ENCODE peak calls at places on chromosomes 11 and 22, in ten cellular contexts. R is DND-41, J is psoas muscle, T is thoracic aorta, Q is H9, D is adrenal gland, B is upper lobe of right lung, H is BE2C, Y is body of pancreas, C is endothelial cell of umbilical vein. I is an unnamed sample. For H3K4me1, the result is how much of the 10 kb centered on the place peaks cover.

GRCh38 chr22:29152045-29152380 is 53.7 kb upstream of the EMID1 start:
- DNase-seq in Q (peak), D (no peak), R (no peak), H (no peak), J (no peak), Y (no peak), C (no peak), T (no peak), B (peak), I (no peak)

GRCh38 chr11:107780136-107780535 is 68.3 kb upstream of the SLN start:
- DNase-seq in H (no peak), C (no peak), Q (no peak), B (no peak), D (no peak), R (no peak), T (no peak), J (no peak), Y (no peak), I (no peak)

GRCh38 chr11:126339073-126339865 is 16.2 kb upstream of the ST3GAL4 start:
- DNase-seq in Q (no peak), T (no peak), B (peak), J (no peak), Y (no peak), C (no peak), R (no peak), D (peak), H (no peak), I (no peak)

GRCh38 chr11:57131080-57131790 is 50.5 kb upstream of the LRRC55 start:
- DNase-seq in C (peak), R (no peak), D (peak), T (no peak), Y (peak), H (peak), B (no peak), Q (peak), J (peak), I (no peak)

GRCh38 chr22:50526849-50527801 is 1.7 kb upstream of the SCO2 start:
- DNase-seq in D (peak), B (peak), H (peak), T (no peak), R (peak), Y (no peak), Q (peak), J (peak), C (no peak), I (no peak)

GRCh38 chr11:102252339-102252891 is 64.9 kb upstream of the BIRC3 start:
- DNase-seq in H (no peak), Q (no peak), T (no peak), J (no peak), C (no peak), R (no peak), Y (no peak), B (no peak), D (no peak), I (peak)

GRCh38 chr22:42803454-42803853 is 53.6 kb downstream of the ARFGAP3 start:
- DNase-seq in B (no peak), T (no peak), J (peak), D (peak), H (peak), C (no peak), Y (peak), Q (peak), R (no peak), I (no peak)

GRCh38 chr22:50325444-50326224 is 1.2 kb downstream of the DENND6B start:
- DNase-seq in T (no peak), D (no peak), J (no peak), Y (no peak), R (no peak), Q (no peak), H (no peak), C (no peak), B (no peak), I (no peak)

GRCh38 chr11:19702620-19703019 is 10.0 kb upstream of the NAV2 start:
- DNase-seq in D (no peak), R (no peak), H (no peak), C (no peak), Q (no peak), Y (no peak), B (no peak), J (no peak), T (no peak), I (no peak)

GRCh38 chr11:123587559-123587958 is 66.9 kb downstream of the SCN3B start:
- DNase-seq in J (no peak), T (no peak), C (no peak), D (no peak), H (no peak), Y (no peak), R (no peak), Q (no peak), B (no peak), I (no peak)

GRCh38 chr11:58776891-58777451 is 45.2 kb upstream of the GLYAT start:
- DNase-seq in D (peak), Y (no peak), C (no peak), Q (no peak), J (no peak), H (no peak), B (no peak), T (no peak), R (no peak), I (no peak)

GRCh38 chr22:20922141-20922751 is 5.0 kb downstream of the CRKL start:
- DNase-seq in Q (no peak), D (no peak), B (no peak), R (no peak), H (no peak), J (no peak), T (no peak), C (no peak), Y (no peak), I (no peak)

GRCh38 chr11:75420224-75421034 is 12.6 kb downstream of the KLHL35 start:
- DNase-seq in R (no peak), H (no peak), Y (no peak), Q (no peak), J (no peak), B (no peak), D (no peak), C (no peak), T (no peak), I (no peak)

GRCh38 chr11:111777094-111778046 is 11.2 kb upstream of the PPP2R1B start:
- DNase-seq in H (peak), R (peak), C (peak), J (no peak), B (no peak), T (no peak), D (peak), Y (no peak), Q (no peak), I (peak)

GRCh38 chr11:45652781-45653180 is 12.6 kb downstream of the CHST1 start:
- DNase-seq in Y (no peak), H (no peak), Q (peak), B (peak), J (no peak), T (no peak), D (no peak), C (no peak), R (no peak), I (peak)

GRCh38 chr11:47514825-47515647 is 37.9 kb downstream of the CELF1 start:
- DNase-seq in Q (peak), H (no peak), Y (no peak), R (no peak), C (peak), T (no peak), D (peak), B (no peak), J (no peak), I (peak)

GRCh38 chr11:2526808-2527381 is 82.1 kb downstream of the KCNQ1 start:
- DNase-seq in H (peak), B (peak), Q (peak), D (peak), T (no peak), C (no peak), R (no peak), Y (peak), J (peak), I (no peak)

GRCh38 chr11:5605849-5606248 is 9.4 kb downstream of the TRIM6 start:
- DNase-seq in R (no peak), C (no peak), Q (no peak), T (peak), Y (no peak), J (no peak), H (no peak), B (no peak), D (peak), I (peak)

GRCh38 chr22:44330727-44331660 is 18.2 kb upstream of the SHISAL1 start:
- DNase-seq in H (no peak), T (no peak), Q (peak), J (no peak), R (no peak), Y (no peak), C (no peak), D (no peak), B (no peak), I (no peak)

GRCh38 chr11:124717786-124718634 is 21.7 kb upstream of the NRGN start:
- DNase-seq in D (no peak), Y (no peak), J (peak), C (peak), T (no peak), B (peak), H (peak), R (peak), Q (peak), I (peak)

GRCh38 chr11:8192016-8192895 is 23.4 kb upstream of the RIC3 start:
- DNase-seq in B (no peak), C (peak), J (peak), H (peak), T (no peak), R (peak), Y (peak), D (peak), Q (peak), I (peak)

GRCh38 chr11:119056397-119056999 is 507 bp downstream of the HYOU1 start:
- DNase-seq in Y (peak), B (peak), T (no peak), H (peak), D (peak), R (peak), C (no peak), Q (peak), J (no peak), I (no peak)

GRCh38 chr11:110078923-110079544 is 14.2 kb upstream of the ZC3H12C start:
- DNase-seq in J (no peak), H (no peak), C (no peak), B (no peak), T (no peak), Y (no peak), D (peak), Q (no peak), R (no peak), I (no peak)

GRCh38 chr11:10459029-10459970 is 4.2 kb downstream of the AMPD3 start:
- DNase-seq in T (no peak), B (no peak), R (peak), J (no peak), C (no peak), Y (no peak), H (no peak), D (peak), Q (peak), I (no peak)

GRCh38 chr22:27416553-27417427 is 384.8 kb downstream of the MN1 start:
- DNase-seq in J (no peak), Y (no peak), T (no peak), Q (peak), H (no peak), B (no peak), D (no peak), C (peak), R (no peak), I (peak)

GRCh38 chr11:34586655-34587281 is 34.1 kb upstream of the EHF start:
- DNase-seq in Y (no peak), D (no peak), C (no peak), T (no peak), Q (no peak), H (no peak), B (no peak), R (no peak), J (no peak), I (no peak)

GRCh38 chr11:124638500-124638899 is 15.8 kb downstream of the TBRG1 start:
- DNase-seq in C (no peak), B (no peak), D (no peak), R (no peak), T (no peak), J (no peak), Y (no peak), H (no peak), Q (no peak), I (no peak)

GRCh38 chr22:49934144-49934890 is 15.9 kb downstream of the CRELD2 start:
- DNase-seq in Q (no peak), R (no peak), B (peak), H (no peak), D (peak), C (no peak), Y (peak), J (peak), T (no peak), I (peak)

GRCh38 chr11:6738590-6738989 is 33.2 kb downstream of the OR2AG2 start:
- DNase-seq in C (no peak), T (no peak), R (no peak), B (no peak), Y (no peak), Q (no peak), H (no peak), J (no peak), D (no peak), I (no peak)

GRCh38 chr11:65491614-65492386 is 7.0 kb upstream of the MALAT1 start:
- DNase-seq in T (peak), H (peak), B (peak), Y (peak), C (peak), D (peak), Q (peak), J (peak), R (no peak), I (peak)

GRCh38 chr11:65492637-65493366 is 6.0 kb upstream of the MALAT1 start:
- DNase-seq in C (peak), H (no peak), Y (no peak), R (no peak), T (peak), Q (no peak), J (peak), B (peak), D (peak), I (peak)

GRCh38 chr11:65489706-65490310 is 9.0 kb upstream of the MALAT1 start:
- DNase-seq in Y (no peak), Q (peak), C (peak), T (no peak), H (no peak), B (peak), R (no peak), J (peak), D (peak), I (peak)

GRCh38 chr11:65492387-65492636 is 6.5 kb upstream of the MALAT1 start:
- DNase-seq in D (no peak), R (no peak), T (no peak), Q (no peak), B (no peak), C (no peak), H (no peak), Y (no peak), J (no peak), I (no peak)

GRCh38 chr11:65491163-65491465 is 7.7 kb upstream of the MALAT1 start:
- DNase-seq in T (no peak), J (no peak), Y (no peak), B (no peak), D (no peak), R (no peak), H (no peak), C (peak), Q (no peak), I (no peak)
- H3K4me1 ChIP-seq in T (half or more), J (half or more), Y (half or more), B (half or more), D (half or more), R (under half), H (half or more), C (half or more), Q (under half), I (half or more)

DNA sequence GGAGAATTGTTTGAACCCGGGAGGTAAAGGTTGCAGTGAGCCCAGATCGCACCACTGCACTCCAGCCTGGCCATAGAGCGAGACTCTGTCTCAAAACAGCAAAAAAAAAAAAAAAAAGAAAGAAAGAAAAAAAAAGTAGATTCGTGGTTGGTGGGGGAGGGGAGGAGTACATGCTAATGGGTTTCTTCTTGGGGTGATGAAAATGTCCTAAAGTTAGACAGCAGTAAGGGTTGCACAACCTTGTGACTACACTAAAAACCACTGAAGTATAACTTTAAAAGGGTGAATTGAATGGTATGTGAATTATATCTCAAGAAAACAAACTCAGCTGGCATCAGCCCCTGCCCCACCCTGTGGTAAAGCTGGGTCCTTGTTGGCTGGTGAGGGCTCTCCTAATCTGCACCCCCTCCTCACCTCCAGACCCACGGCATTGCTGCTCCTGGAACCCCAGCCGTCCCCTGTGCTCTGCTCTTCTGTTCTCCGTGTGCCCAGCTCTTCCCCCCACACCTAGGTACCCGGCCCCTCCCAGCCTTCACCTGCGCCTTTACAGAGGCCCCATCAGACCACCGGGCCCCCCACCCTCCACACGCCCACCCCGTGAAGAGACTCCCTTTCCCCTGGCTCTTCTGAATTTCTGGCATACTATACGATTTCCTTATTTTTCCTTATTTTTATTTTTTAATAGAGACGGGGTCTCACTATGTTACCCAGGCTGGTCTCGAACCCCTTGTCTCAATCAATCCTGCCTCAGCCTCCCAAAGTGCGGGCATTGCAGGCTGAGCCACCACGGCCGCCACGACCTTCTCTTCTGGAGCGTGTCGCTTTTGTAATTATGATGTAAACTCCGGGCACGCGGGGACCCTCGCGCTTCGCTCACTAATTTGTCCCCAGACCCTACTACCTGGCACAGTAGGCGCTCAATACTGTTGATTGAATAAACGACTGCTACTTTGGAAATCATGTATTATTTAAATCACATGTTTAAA is 927 bp upstream of the FADD start:
- DNase-seq in C (no peak), Q (no peak), R (no peak), B (no peak), Y (no peak), J (no peak), H (no peak), D (no peak), T (no peak), I (no peak)
- TF ChIP-seq CTCF in C (no peak), Q (no peak), R (no peak), B (no peak), Y (no peak), J (no peak), H (no peak), D (no peak), T (no peak), I (no peak)

GRCh38 chr11:78420255-78420764 is 2.7 kb upstream of the GAB2 start:
- DNase-seq in Y (peak), C (peak), Q (peak), D (peak), R (peak), J (peak), H (peak), T (no peak), B (peak), I (peak)

GRCh38 chr11:78420796-78421209 is 3.2 kb upstream of the GAB2 start:
- DNase-seq in Q (no peak), J (peak), D (peak), Y (no peak), H (peak), C (peak), T (peak), R (peak), B (peak), I (peak)

GRCh38 chr11:78418584-78419211 is 1.1 kb upstream of the GAB2 start:
- DNase-seq in B (no peak), Y (no peak), R (no peak), J (no peak), T (no peak), D (no peak), H (no peak), C (peak), Q (no peak), I (no peak)

GRCh38 chr11:78417888-78418583 is 416 bp upstream of the GAB2 start:
- DNase-seq in Y (peak), H (peak), J (peak), B (peak), R (peak), T (no peak), D (peak), Q (peak), C (peak), I (peak)

DNA sequence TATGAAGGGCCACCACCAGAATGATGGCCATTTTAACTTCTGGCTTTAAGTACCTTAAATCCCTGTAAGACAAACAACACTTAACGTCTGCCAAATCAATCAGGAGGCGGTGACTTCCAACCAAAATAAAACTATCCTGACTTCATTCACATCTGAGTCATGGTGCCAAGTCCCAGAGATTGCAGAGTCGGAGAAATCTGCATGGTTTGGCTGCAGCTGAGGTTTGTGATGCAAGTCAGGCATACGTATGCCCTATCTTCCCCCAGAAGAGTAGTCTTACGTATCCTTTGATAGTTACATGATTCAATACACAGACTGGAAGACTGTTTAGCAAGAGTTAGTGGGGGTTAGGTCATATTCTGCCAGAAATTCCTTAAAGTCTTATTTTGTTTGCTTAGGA is 1.7 kb upstream of the GAB2 start:
- DNase-seq in C (peak), J (peak), T (no peak), D (peak), Q (no peak), R (peak), Y (peak), H (no peak), B (no peak), I (peak)
- H3K4me1 ChIP-seq in C (under half), J (under half), T (under half), D (half or more), Q (under half), R (half or more), Y (under half), H (under half), B (under half), I (under half)

DNA sequence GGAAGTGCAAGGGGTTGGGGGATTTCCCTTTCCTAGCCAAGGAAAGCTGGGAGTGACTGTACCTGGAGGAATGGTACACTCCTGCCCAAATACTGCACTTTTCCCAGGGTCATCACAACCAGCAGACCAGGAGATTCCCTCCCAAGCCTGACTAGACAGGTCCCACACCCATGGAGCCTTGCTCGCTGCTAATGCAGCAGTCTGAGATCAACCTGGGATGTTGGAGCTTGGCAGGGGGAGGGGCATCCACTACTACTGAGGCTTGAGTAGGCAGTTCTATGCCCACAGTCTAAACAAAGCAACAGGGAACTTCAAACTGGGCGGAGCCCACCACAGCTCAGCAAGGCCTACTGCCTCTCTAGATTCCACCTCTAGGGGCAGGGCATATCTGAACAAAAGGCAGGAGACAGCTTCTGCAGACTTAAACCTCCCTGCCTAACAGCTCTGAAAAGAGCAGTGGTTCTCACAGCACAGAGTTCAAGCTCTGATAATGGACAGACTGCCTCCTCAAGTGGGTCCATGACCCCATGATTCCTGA is 58.5 kb downstream of the SLC22A9 start:
- DNase-seq in H (no peak), Q (peak), Y (no peak), R (peak), C (no peak), D (no peak), T (no peak), B (no peak), J (no peak), I (no peak)
- TF ChIP-seq CTCF in H (no peak), Q (peak), Y (no peak), R (peak), C (no peak), D (no peak), T (no peak), B (no peak), J (no peak), I (no peak)

DNA sequence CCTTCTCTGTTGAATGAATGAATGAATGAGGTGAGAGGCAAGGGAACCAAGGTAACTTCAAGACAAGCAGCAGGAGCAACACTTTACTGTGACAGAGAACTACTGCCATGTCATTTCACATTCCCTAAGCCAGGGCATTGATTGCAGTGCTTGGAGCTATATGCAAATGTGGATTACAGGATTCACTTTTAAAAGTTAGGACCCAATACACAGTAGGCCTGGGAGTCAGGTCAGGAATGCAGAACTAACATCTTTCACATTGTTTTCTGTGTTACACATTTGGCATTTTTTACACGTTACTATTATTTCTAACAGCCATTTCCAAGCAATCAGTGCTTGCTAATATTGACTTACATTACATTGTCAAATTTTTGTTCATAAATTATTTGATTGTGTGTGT is 26.2 kb upstream of the ME3 start:
- DNase-seq in D (no peak), C (no peak), B (no peak), J (no peak), Q (no peak), Y (no peak), T (no peak), R (no peak), H (no peak), I (peak)
- H3K4me1 ChIP-seq in D (under half), C (under half), B (under half), J (under half), Q (under half), Y (under half), T (under half), R (under half), H (under half), I (under half)